ENCODE peak calls at places on chromosome 22, in seven cellular contexts. One of them, this sample, is unnamed.

GRCh38 chr22:38724926-38725571 is 19.3 kb downstream of the GTPBP1 start:
- DNase-seq in tibial nerve: no peak
- DNase-seq in A549: peak; percentile 57
- DNase-seq in HepG2: peak; percentile 58
- DNase-seq in transverse colon: no peak
- DNase-seq in stomach: no peak
- DNase-seq in upper lobe of left lung: no peak
- DNase-seq in this sample: no peak

GRCh38 chr22:29300807-29301601 is 5.4 kb upstream of the GAS2L1 start:
- DNase-seq in tibial nerve: no peak
- DNase-seq in A549: no peak
- DNase-seq in HepG2: no peak
- DNase-seq in transverse colon: no peak
- DNase-seq in stomach: no peak
- DNase-seq in upper lobe of left lung: no peak
- DNase-seq in this sample: peak; percentile 20

GRCh38 chr22:37768273-37768672 is 39.5 kb upstream of the GCAT start:
- DNase-seq in tibial nerve: no peak
- DNase-seq in A549: no peak
- DNase-seq in HepG2: no peak
- DNase-seq in transverse colon: no peak
- DNase-seq in stomach: no peak
- DNase-seq in upper lobe of left lung: no peak
- DNase-seq in this sample: no peak

GRCh38 chr22:42926034-42926433 is 69.0 kb upstream of the ARFGAP3 start:
- DNase-seq in tibial nerve: no peak
- DNase-seq in A549: no peak
- DNase-seq in HepG2: no peak
- DNase-seq in transverse colon: no peak
- DNase-seq in stomach: peak; percentile 56
- DNase-seq in upper lobe of left lung: no peak
- DNase-seq in this sample: no peak

GRCh38 chr22:19641254-19641982 is 72.9 kb upstream of the SEPTIN5 start:
- DNase-seq in tibial nerve: no peak
- DNase-seq in A549: peak; percentile 36
- DNase-seq in HepG2: no peak
- DNase-seq in transverse colon: no peak
- DNase-seq in stomach: no peak
- DNase-seq in upper lobe of left lung: no peak
- DNase-seq in this sample: no peak

GRCh38 chr22:28105396-28105795 is 186.3 kb upstream of the PITPNB start:
- DNase-seq in tibial nerve: no peak
- DNase-seq in A549: no peak
- DNase-seq in HepG2: no peak
- DNase-seq in transverse colon: no peak
- DNase-seq in stomach: no peak
- DNase-seq in upper lobe of left lung: no peak
- DNase-seq in this sample: no peak

GRCh38 chr22:28810839-28811491 is 10.6 kb upstream of the XBP1 start:
- DNase-seq in tibial nerve: no peak
- DNase-seq in A549: no peak
- DNase-seq in HepG2: peak; percentile 96
- DNase-seq in transverse colon: no peak
- DNase-seq in stomach: no peak
- DNase-seq in upper lobe of left lung: no peak
- DNase-seq in this sample: no peak

GRCh38 chr22:37433786-37434185 is 6.5 kb upstream of the ELFN2 start:
- DNase-seq in tibial nerve: no peak
- DNase-seq in A549: no peak
- DNase-seq in HepG2: no peak
- DNase-seq in transverse colon: no peak
- DNase-seq in stomach: no peak
- DNase-seq in upper lobe of left lung: peak; percentile 54
- DNase-seq in this sample: no peak

GRCh38 chr22:43014876-43015676 is at the start of gene PACSIN2:
- DNase-seq in tibial nerve: peak; percentile 100
- DNase-seq in A549: peak; percentile 93
- DNase-seq in HepG2: peak; percentile 95
- DNase-seq in transverse colon: peak; percentile 100
- DNase-seq in stomach: peak; percentile 100
- DNase-seq in upper lobe of left lung: peak; percentile 100
- DNase-seq in this sample: peak; percentile 99

GRCh38 chr22:48343461-48343860 is 1484.2 kb downstream of the BRD1 start:
- DNase-seq in tibial nerve: no peak
- DNase-seq in A549: no peak
- DNase-seq in HepG2: no peak
- DNase-seq in transverse colon: no peak
- DNase-seq in stomach: no peak
- DNase-seq in upper lobe of left lung: no peak
- DNase-seq in this sample: no peak

GRCh38 chr22:16824718-16825687 is at the start of gene XKR3:
- DNase-seq in tibial nerve: no peak
- DNase-seq in A549: no peak
- DNase-seq in HepG2: no peak
- DNase-seq in transverse colon: no peak
- DNase-seq in stomach: no peak
- DNase-seq in upper lobe of left lung: no peak
- DNase-seq in this sample: no peak

GRCh38 chr22:34115722-34116121 is 195.4 kb upstream of the LARGE1 start:
- DNase-seq in tibial nerve: no peak
- DNase-seq in A549: no peak
- DNase-seq in HepG2: no peak
- DNase-seq in transverse colon: no peak
- DNase-seq in stomach: no peak
- DNase-seq in upper lobe of left lung: no peak
- DNase-seq in this sample: no peak

GRCh38 chr22:39593061-39593930 is 22.7 kb downstream of the CACNA1I start:
- DNase-seq in tibial nerve: no peak
- DNase-seq in A549: no peak
- DNase-seq in HepG2: no peak
- DNase-seq in transverse colon: no peak
- DNase-seq in stomach: no peak
- DNase-seq in upper lobe of left lung: no peak
- DNase-seq in this sample: peak; percentile 47

GRCh38 chr22:27137809-27138400 is 480.5 kb downstream of the MIAT start:
- DNase-seq in tibial nerve: no peak
- DNase-seq in A549: no peak
- DNase-seq in HepG2: no peak
- DNase-seq in transverse colon: no peak
- DNase-seq in stomach: no peak
- DNase-seq in upper lobe of left lung: peak; percentile 43
- DNase-seq in this sample: no peak

GRCh38 chr22:25080855-25081254 is 118.8 kb upstream of the CRYBB3 start:
- DNase-seq in tibial nerve: no peak
- DNase-seq in A549: no peak
- DNase-seq in HepG2: no peak
- DNase-seq in transverse colon: no peak
- DNase-seq in stomach: no peak
- DNase-seq in upper lobe of left lung: no peak
- DNase-seq in this sample: no peak

GRCh38 chr22:37552560-37553163 is 7.6 kb upstream of the CDC42EP1 start:
- DNase-seq in tibial nerve: no peak
- DNase-seq in A549: no peak
- DNase-seq in HepG2: no peak
- DNase-seq in transverse colon: peak; percentile 43
- DNase-seq in stomach: no peak
- DNase-seq in upper lobe of left lung: no peak
- DNase-seq in this sample: peak; percentile 66

GRCh38 chr22:27662359-27663030 is 139.1 kb downstream of the MN1 start:
- DNase-seq in tibial nerve: no peak
- DNase-seq in A549: no peak
- DNase-seq in HepG2: peak; percentile 47
- DNase-seq in transverse colon: no peak
- DNase-seq in stomach: peak; percentile 49
- DNase-seq in upper lobe of left lung: peak; percentile 58
- DNase-seq in this sample: peak; percentile 82

GRCh38 chr22:20885017-20885556 is 26.3 kb downstream of the SNAP29 start:
- DNase-seq in tibial nerve: no peak
- DNase-seq in A549: no peak
- DNase-seq in HepG2: no peak
- DNase-seq in transverse colon: no peak
- DNase-seq in stomach: no peak
- DNase-seq in upper lobe of left lung: no peak
- DNase-seq in this sample: no peak

GRCh38 chr22:38108561-38109319 is 1.7 kb downstream of the BAIAP2L2 start:
- DNase-seq in tibial nerve: no peak
- DNase-seq in A549: no peak
- DNase-seq in HepG2: no peak
- DNase-seq in transverse colon: peak; percentile 35
- DNase-seq in stomach: no peak
- DNase-seq in upper lobe of left lung: peak; percentile 54
- DNase-seq in this sample: no peak

GRCh38 chr22:30310881-30311771 is 15.6 kb downstream of the TBC1D10A start:
- DNase-seq in tibial nerve: peak; percentile 75
- DNase-seq in A549: no peak
- DNase-seq in HepG2: no peak
- DNase-seq in transverse colon: peak; percentile 80
- DNase-seq in stomach: peak; percentile 92
- DNase-seq in upper lobe of left lung: no peak
- DNase-seq in this sample: peak; percentile 90

GRCh38 chr22:42792909-42793847 is 63.9 kb downstream of the ARFGAP3 start:
- DNase-seq in tibial nerve: no peak
- DNase-seq in A549: no peak
- DNase-seq in HepG2: no peak
- DNase-seq in transverse colon: no peak
- DNase-seq in stomach: peak; percentile 23
- DNase-seq in upper lobe of left lung: peak; percentile 73
- DNase-seq in this sample: peak; percentile 16

DNA sequence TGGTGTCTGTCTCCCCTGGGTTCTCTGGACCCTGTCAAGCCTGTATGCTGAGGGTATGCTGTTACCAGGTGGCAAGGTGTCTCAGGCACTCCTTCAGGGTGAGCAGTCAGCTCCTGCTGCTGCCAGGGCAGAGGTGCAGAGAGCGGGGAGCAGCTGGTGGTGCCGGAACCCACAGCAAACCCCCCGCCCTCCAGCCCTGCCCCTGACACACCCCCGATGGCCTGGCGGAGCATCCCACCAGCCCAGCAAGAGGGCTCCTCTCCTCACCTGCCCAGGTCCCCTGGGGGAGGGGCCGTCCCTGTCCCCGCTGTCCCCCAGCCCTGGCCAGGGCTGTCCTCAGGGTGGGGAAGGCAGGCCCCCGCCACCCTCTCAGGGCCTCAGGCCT is 12.0 kb upstream of the PIM3 start:
- DNase-seq in tibial nerve: no peak
- DNase-seq in A549: no peak
- DNase-seq in HepG2: no peak
- DNase-seq in transverse colon: no peak
- DNase-seq in stomach: no peak
- DNase-seq in upper lobe of left lung: no peak
- DNase-seq in this sample: no peak
- H3K4me3 ChIP-seq in tibial nerve: peak overlapping the region; percentile 18
- H3K4me3 ChIP-seq in A549: no peak overlapping the region
- H3K4me3 ChIP-seq in HepG2: peak overlapping the region; percentile 74
- H3K4me3 ChIP-seq in transverse colon: peak overlapping the region; percentile 45
- H3K4me3 ChIP-seq in stomach: peak overlapping the region; percentile 52
- H3K4me3 ChIP-seq in upper lobe of left lung: peak overlapping the region; percentile 46
- H3K4me3 ChIP-seq in this sample: no peak overlapping the region

DNA sequence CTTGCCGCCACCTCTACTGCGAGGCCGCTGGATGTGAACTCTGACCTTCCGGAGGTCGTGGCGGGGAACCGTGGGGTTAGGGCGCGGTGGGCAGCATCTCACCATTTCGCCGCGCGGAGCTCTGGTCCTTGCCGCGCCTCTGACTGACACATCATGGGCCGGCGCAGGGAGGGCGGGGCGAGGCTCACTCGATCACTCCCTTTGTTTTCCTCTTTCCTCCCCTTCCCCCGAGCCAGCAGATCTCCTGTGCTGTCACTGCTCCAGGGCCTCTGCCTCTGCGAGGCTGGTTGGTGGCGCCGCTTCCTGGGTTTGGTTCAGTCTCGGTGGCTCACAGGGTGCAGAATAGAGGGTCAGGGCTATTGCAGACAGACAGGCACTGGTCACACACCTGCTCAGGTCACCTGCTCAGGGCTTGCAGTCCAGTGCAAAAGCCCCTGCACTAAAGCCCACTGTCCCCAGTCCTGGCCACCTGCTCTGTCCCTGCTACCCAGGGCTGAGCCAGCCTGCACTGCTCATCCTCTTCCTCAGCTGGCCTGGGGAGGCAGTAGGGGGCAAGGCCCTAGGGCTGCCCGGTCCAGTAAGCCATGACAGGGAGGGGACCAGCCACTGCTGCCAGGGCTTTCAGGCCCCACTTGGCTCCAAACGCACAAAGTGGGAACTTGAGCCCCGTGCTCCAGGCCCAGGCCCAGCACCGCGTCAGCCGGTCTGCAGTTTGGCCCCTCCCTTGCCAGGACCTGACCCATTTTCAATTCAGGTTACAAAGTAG is 36.2 kb downstream of the PISD start:
- DNase-seq in tibial nerve: peak; percentile 49
- DNase-seq in A549: no peak
- DNase-seq in HepG2: no peak
- DNase-seq in transverse colon: peak; percentile 33
- DNase-seq in stomach: peak; percentile 62
- DNase-seq in upper lobe of left lung: peak; percentile 87
- DNase-seq in this sample: peak; percentile 44
- TF ChIP-seq POLR2A in tibial nerve: no peak
- TF ChIP-seq POLR2A in A549: no peak
- TF ChIP-seq POLR2A in HepG2: no peak
- TF ChIP-seq POLR2A in transverse colon: no peak
- TF ChIP-seq POLR2A in stomach: no peak
- TF ChIP-seq POLR2A in upper lobe of left lung: no peak
- TF ChIP-seq POLR2A in this sample: no peak

GRCh38 chr22:45917700-45918454 is 59.1 kb downstream of the WNT7B start:
- DNase-seq in tibial nerve: no peak
- DNase-seq in A549: no peak
- DNase-seq in HepG2: no peak
- DNase-seq in transverse colon: no peak
- DNase-seq in stomach: no peak
- DNase-seq in upper lobe of left lung: peak; percentile 42
- DNase-seq in this sample: no peak

GRCh38 chr22:45922256-45922655 is 54.7 kb downstream of the WNT7B start:
- DNase-seq in tibial nerve: no peak
- DNase-seq in A549: no peak
- DNase-seq in HepG2: peak; percentile 13
- DNase-seq in transverse colon: no peak
- DNase-seq in stomach: no peak
- DNase-seq in upper lobe of left lung: peak; percentile 68
- DNase-seq in this sample: no peak

GRCh38 chr22:45917146-45917545 is 59.8 kb downstream of the WNT7B start:
- DNase-seq in tibial nerve: no peak
- DNase-seq in A549: no peak
- DNase-seq in HepG2: no peak
- DNase-seq in transverse colon: no peak
- DNase-seq in stomach: peak; percentile 66
- DNase-seq in upper lobe of left lung: peak; percentile 54
- DNase-seq in this sample: no peak

GRCh38 chr22:45918455-45919370 is 58.2 kb downstream of the WNT7B start:
- DNase-seq in tibial nerve: no peak
- DNase-seq in A549: peak; percentile 86
- DNase-seq in HepG2: no peak
- DNase-seq in transverse colon: no peak
- DNase-seq in stomach: peak; percentile 41
- DNase-seq in upper lobe of left lung: peak; percentile 77
- DNase-seq in this sample: no peak

GRCh38 chr22:45919504-45920286 is 57.3 kb downstream of the WNT7B start:
- DNase-seq in tibial nerve: no peak
- DNase-seq in A549: no peak
- DNase-seq in HepG2: no peak
- DNase-seq in transverse colon: no peak
- DNase-seq in stomach: peak; percentile 72
- DNase-seq in upper lobe of left lung: peak; percentile 90
- DNase-seq in this sample: no peak
- TF ChIP-seq EP300 in tibial nerve: no peak
- TF ChIP-seq EP300 in A549: no peak
- TF ChIP-seq EP300 in HepG2: no peak
- TF ChIP-seq EP300 in transverse colon: no peak
- TF ChIP-seq EP300 in stomach: no peak
- TF ChIP-seq EP300 in upper lobe of left lung: no peak
- TF ChIP-seq EP300 in this sample: no peak

GRCh38 chr22:22891139-22891621 is 3.6 kb downstream of the IGLL5 start:
- DNase-seq in tibial nerve: no peak
- DNase-seq in A549: no peak
- DNase-seq in HepG2: no peak
- DNase-seq in transverse colon: no peak
- DNase-seq in stomach: no peak
- DNase-seq in upper lobe of left lung: no peak
- DNase-seq in this sample: no peak
- H3K4me3 ChIP-seq in tibial nerve: no peak overlapping the region
- H3K4me3 ChIP-seq in A549: no peak overlapping the region
- H3K4me3 ChIP-seq in HepG2: no peak overlapping the region
- H3K4me3 ChIP-seq in transverse colon: no peak overlapping the region
- H3K4me3 ChIP-seq in stomach: no peak overlapping the region
- H3K4me3 ChIP-seq in upper lobe of left lung: no peak overlapping the region
- H3K4me3 ChIP-seq in this sample: no peak overlapping the region

This sample was measured in ovary.